ENCODE peak calls at places on chromosomes 16 and 17, in eight cellular contexts. N is AG09309; A is fibroblast of pulmonary artery; L is hepatocyte; I is naive thymus-derived CD4-positive, alpha-beta T cell; B is NT2/D1; P is colonic mucosa; Q is MM.1S. C is an unnamed sample.
A peak's percentile ranks its signal among the peaks of the same experiment; 100 is the strongest.

GRCh38 chr16:71353736-71354135 is 4.8 kb upstream of the CALB2 start:
- DNase-seq in B (no peak), N (no peak), I (no peak), A (no peak), P (no peak), Q (no peak), L (no peak), C (no peak)

GRCh38 chr17:4852504-4853075 is 19.4 kb downstream of the MINK1 start:
- DNase-seq in B (no peak), N (peak; percentile 28), I (peak; percentile 25), Q (no peak), A (peak; percentile 62), P (peak; percentile 37), L (no peak), C (no peak)

GRCh38 chr17:33964344-33964979 is 290.6 kb upstream of the CCL2 start:
- DNase-seq in A (no peak), L (peak; percentile 42), N (no peak), P (peak; percentile 27), Q (peak; percentile 97), B (no peak), I (no peak), C (peak; percentile 74)

GRCh38 chr17:48100591-48101011 is 677 bp downstream of the CBX1 start:
- DNase-seq in I (no peak), N (no peak), A (peak; percentile 62), B (peak; percentile 28), Q (no peak), P (peak; percentile 79), L (peak; percentile 75), C (no peak)

GRCh38 chr17:59331929-59332889 is 754 bp downstream of the YPEL2 start:
- DNase-seq in N (no peak), I (peak; percentile 24), A (peak; percentile 36), L (peak; percentile 58), B (no peak), P (peak; percentile 63), Q (no peak), C (peak; percentile 26)

GRCh38 chr16:30005341-30006094 is 5.3 kb downstream of the DOC2A start:
- DNase-seq in Q (peak; percentile 45), P (no peak), A (peak; percentile 52), N (no peak), B (no peak), I (peak; percentile 48), L (peak; percentile 61), C (no peak)

GRCh38 chr17:79942591-79943353 is 92.9 kb downstream of the TBC1D16 start:
- DNase-seq in L (no peak), A (no peak), N (no peak), B (no peak), I (no peak), P (no peak), Q (no peak), C (no peak)

GRCh38 chr16:89108412-89108811 is 14.8 kb downstream of the ACSF3 start:
- DNase-seq in Q (no peak), P (no peak), B (no peak), N (no peak), L (no peak), A (no peak), I (no peak), C (no peak)

GRCh38 chr16:24539850-24540484 is 601 bp downstream of the RBBP6 start:
- DNase-seq in N (no peak), P (peak; percentile 55), A (peak; percentile 39), B (no peak), I (no peak), Q (peak; percentile 59), L (peak; percentile 74), C (no peak)

GRCh38 chr16:50442221-50442620 is 73.4 kb upstream of the BRD7 start:
- DNase-seq in Q (no peak), N (no peak), I (no peak), P (no peak), A (no peak), L (no peak), B (no peak), C (no peak)

GRCh38 chr16:53945996-53946395 is 242.0 kb downstream of the FTO start:
- DNase-seq in L (peak; percentile 60), A (peak; percentile 79), N (peak; percentile 27), B (peak; percentile 23), Q (no peak), I (no peak), P (no peak), C (no peak)

GRCh38 chr17:39988206-39988810 is 7.7 kb downstream of the PSMD3 start:
- DNase-seq in I (no peak), Q (no peak), B (no peak), P (no peak), A (no peak), N (no peak), L (no peak), C (no peak)

GRCh38 chr17:79504181-79504605 is 106.7 kb downstream of the RBFOX3 start:
- DNase-seq in A (no peak), I (no peak), N (no peak), B (no peak), L (no peak), Q (no peak), P (no peak), C (no peak)

GRCh38 chr17:80124351-80124981 is 22.5 kb downstream of the EIF4A3 start:
- DNase-seq in I (no peak), B (peak; percentile 47), P (no peak), L (peak; percentile 72), N (no peak), Q (no peak), A (peak; percentile 89), C (no peak)

GRCh38 chr17:31598388-31598760 is 206.9 kb downstream of the RAB11FIP4 start:
- DNase-seq in P (no peak), I (no peak), Q (no peak), A (no peak), N (no peak), L (no peak), B (no peak), C (no peak)

GRCh38 chr17:31595076-31595475 is 203.6 kb downstream of the RAB11FIP4 start:
- DNase-seq in I (no peak), A (no peak), Q (no peak), P (no peak), N (no peak), L (no peak), B (no peak), C (no peak)

GRCh38 chr17:31597646-31598387 is 206.3 kb downstream of the RAB11FIP4 start:
- DNase-seq in L (no peak), B (no peak), I (no peak), A (no peak), Q (no peak), N (no peak), P (no peak), C (no peak)

GRCh38 chr17:31595666-31596381 is 204.3 kb downstream of the RAB11FIP4 start:
- DNase-seq in N (no peak), I (no peak), B (no peak), P (no peak), A (no peak), Q (no peak), L (peak; percentile 31), C (no peak)

GRCh38 chr17:31596382-31597323 is 205.2 kb downstream of the RAB11FIP4 start:
- DNase-seq in N (peak; percentile 95), B (peak; percentile 39), A (peak; percentile 96), P (peak; percentile 20), Q (peak; percentile 35), L (peak; percentile 82), I (no peak), C (peak; percentile 81)
- H3K4me3 ChIP-seq in N (no peak overlapping the region), B (no peak overlapping the region), A (no peak overlapping the region), P (no peak overlapping the region), Q (no peak overlapping the region), L (no peak overlapping the region), I (no peak overlapping the region), C (no peak overlapping the region)

DNA sequence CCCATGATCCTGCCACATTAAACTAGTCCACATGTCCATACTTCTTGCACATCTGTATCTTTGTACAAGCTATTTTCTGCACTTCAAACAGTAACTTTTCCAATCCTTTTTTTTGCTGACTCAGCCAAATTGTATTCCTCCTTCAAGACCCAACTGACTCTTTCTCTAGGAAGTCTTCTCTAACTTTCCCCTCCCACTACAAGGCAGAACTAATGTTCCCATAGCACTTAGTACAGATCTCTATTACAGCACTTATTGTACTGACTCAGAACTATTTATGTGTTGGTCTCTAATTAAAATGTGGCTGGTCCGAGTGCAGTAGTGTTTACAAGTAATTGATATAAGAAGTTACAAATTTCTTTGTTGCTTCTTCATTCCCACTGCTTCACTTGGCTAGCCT is 8.2 kb downstream of the FAM222B start:
- DNase-seq in B (no peak), Q (no peak), N (no peak), L (no peak), P (no peak), I (no peak), A (no peak), C (no peak)
- H3K4me3 ChIP-seq in B (no peak overlapping the region), Q (no peak overlapping the region), N (no peak overlapping the region), L (no peak overlapping the region), P (no peak overlapping the region), I (no peak overlapping the region), A (no peak overlapping the region), C (no peak overlapping the region)

DNA sequence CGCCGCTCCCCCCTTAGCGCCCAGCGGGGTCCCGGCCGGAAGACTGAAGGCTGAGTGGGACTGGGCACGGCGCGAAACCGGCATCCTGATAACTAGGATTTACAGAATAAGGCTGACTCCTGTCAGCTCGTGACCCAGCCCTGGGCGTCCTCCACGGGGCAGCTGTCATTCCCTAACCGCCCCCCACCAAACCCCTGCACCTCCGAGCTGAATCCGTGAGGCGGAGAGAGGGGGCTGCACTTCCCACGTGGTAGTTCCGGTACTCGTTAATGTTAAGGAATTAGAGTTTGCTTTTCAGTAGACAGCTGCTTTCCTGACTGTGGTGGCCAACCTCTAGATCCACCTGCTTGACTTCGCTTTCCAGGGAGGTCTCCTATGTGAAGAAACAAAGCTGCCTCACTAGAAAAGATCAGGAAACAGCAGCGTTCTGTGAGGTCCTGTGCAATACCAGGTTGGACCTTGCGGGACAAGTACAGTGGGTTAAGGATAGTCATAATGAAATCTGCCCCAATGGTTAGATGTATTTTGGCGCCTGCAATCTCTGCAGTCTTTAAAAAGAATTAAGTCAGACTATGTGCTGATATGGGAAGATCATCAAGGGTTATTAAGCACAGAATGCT is 1.0 kb upstream of the WBP2 start:
- DNase-seq in A (no peak), I (no peak), P (no peak), N (no peak), L (no peak), B (no peak), Q (peak; percentile 41), C (no peak)
- H3K4me3 ChIP-seq in A (peak overlapping the region; percentile 90), I (peak overlapping the region; percentile 93), P (peak overlapping the region; percentile 66), N (peak overlapping the region; percentile 69), L (peak overlapping the region; percentile 37), B (peak overlapping the region; percentile 96), Q (peak overlapping the region; percentile 88), C (peak overlapping the region; percentile 86)

DNA sequence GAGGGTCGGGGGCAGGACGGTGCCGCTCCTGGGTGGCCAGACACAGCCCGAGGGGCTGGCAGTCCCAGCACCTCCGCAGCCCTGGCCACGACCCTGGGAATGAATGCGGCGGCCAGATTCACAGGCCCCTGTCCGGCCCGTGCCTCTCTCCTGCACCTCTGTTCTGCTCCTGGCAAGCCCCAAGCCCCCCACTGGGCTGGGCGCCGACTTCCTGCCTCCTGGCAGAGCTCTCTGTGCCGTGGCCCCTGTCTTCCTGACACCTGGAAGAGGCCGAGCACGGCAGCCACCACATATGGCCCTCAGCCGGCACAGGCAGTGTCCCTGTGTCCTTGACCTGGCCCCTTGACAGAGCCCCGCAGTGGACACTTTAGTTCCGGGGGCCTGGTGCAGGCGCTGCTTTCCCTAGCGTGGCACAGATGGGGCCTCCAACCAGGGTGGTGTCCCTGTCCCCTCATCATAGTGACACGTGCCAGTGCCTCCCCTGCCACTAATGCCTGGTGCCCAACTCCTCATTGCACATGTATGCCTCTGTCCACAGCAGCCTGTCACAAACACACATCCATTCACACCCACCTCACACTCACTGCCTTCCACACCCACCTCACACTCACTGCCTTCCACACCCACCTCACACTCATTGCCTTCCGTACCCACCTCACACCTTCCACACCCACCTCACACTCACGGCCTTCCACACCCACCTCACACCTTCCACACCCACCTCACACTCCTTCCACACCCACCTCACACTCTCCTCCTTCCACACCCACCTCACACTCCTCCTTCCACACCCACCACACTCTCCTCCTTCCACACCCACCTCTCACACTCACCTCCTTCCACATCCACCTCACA is 110.6 kb upstream of the PLCG2 start:
- DNase-seq in Q (no peak), P (no peak), N (no peak), L (no peak), I (no peak), A (no peak), B (no peak), C (no peak)
- H3K4me3 ChIP-seq in Q (no peak overlapping the region), P (no peak overlapping the region), N (no peak overlapping the region), L (no peak overlapping the region), I (no peak overlapping the region), A (no peak overlapping the region), B (no peak overlapping the region), C (no peak overlapping the region)

C was measured in GM06990.